ENCODE peak calls at places on chromosomes 1 and 21, in five cellular contexts. One of them, this sample, is unnamed.
A peak's percentile ranks its signal among the peaks of the same experiment; 100 is the strongest.

GRCh38 chr1:43008106-43008424 is 49.4 kb upstream of the SLC2A1 start:
- DNase-seq in GM23338: no peak
- DNase-seq in prostate gland: no peak
- DNase-seq in tibial nerve: no peak
- DNase-seq in kidney: peak; percentile 72
- DNase-seq in this sample: no peak

GRCh38 chr1:192824511-192824910 is 15.7 kb downstream of the RGS2 start:
- DNase-seq in kidney: no peak
- DNase-seq in prostate gland: no peak
- DNase-seq in GM23338: no peak
- DNase-seq in tibial nerve: no peak
- DNase-seq in this sample: no peak

GRCh38 chr1:7827134-7827955 is 25.5 kb downstream of the UTS2 start:
- DNase-seq in tibial nerve: no peak
- DNase-seq in kidney: peak; percentile 71
- DNase-seq in GM23338: peak; percentile 6
- DNase-seq in prostate gland: no peak
- DNase-seq in this sample: peak; percentile 59

GRCh38 chr21:37380349-37381323 is 14.1 kb downstream of the DYRK1A start:
- DNase-seq in kidney: no peak
- DNase-seq in tibial nerve: no peak
- DNase-seq in GM23338: peak; percentile 60
- DNase-seq in prostate gland: peak; percentile 27
- DNase-seq in this sample: no peak

GRCh38 chr1:161265305-161265704 is 6.8 kb downstream of the PCP4L1 start:
- DNase-seq in kidney: no peak
- DNase-seq in prostate gland: no peak
- DNase-seq in GM23338: no peak
- DNase-seq in tibial nerve: no peak
- DNase-seq in this sample: no peak

GRCh38 chr1:8746554-8746953 is 70.9 kb downstream of the RERE start:
- DNase-seq in GM23338: no peak
- DNase-seq in tibial nerve: no peak
- DNase-seq in prostate gland: no peak
- DNase-seq in kidney: no peak
- DNase-seq in this sample: peak; percentile 45

GRCh38 chr1:207887542-207887941 is 23.4 kb downstream of the CD34 start:
- DNase-seq in tibial nerve: no peak
- DNase-seq in GM23338: no peak
- DNase-seq in prostate gland: no peak
- DNase-seq in kidney: no peak
- DNase-seq in this sample: no peak

GRCh38 chr1:20847619-20848080 is 60.5 kb upstream of the HP1BP3 start:
- DNase-seq in prostate gland: no peak
- DNase-seq in kidney: no peak
- DNase-seq in tibial nerve: no peak
- DNase-seq in GM23338: no peak
- DNase-seq in this sample: no peak

GRCh38 chr1:40384413-40384762 is 10.9 kb downstream of the SMAP2 start:
- DNase-seq in prostate gland: no peak
- DNase-seq in kidney: no peak
- DNase-seq in GM23338: peak; percentile 9
- DNase-seq in tibial nerve: no peak
- DNase-seq in this sample: peak; percentile 43

GRCh38 chr1:39925727-39926342 is 24.1 kb upstream of the MYCL start:
- DNase-seq in kidney: no peak
- DNase-seq in tibial nerve: no peak
- DNase-seq in GM23338: no peak
- DNase-seq in prostate gland: no peak
- DNase-seq in this sample: no peak

GRCh38 chr21:20739421-20739820 is 258.8 kb upstream of the NCAM2 start:
- DNase-seq in kidney: no peak
- DNase-seq in prostate gland: no peak
- DNase-seq in GM23338: peak; percentile 72
- DNase-seq in tibial nerve: no peak
- DNase-seq in this sample: no peak

GRCh38 chr21:40615503-40616376 is 231.2 kb downstream of the DSCAM start:
- DNase-seq in tibial nerve: no peak
- DNase-seq in kidney: no peak
- DNase-seq in GM23338: no peak
- DNase-seq in prostate gland: no peak
- DNase-seq in this sample: no peak

GRCh38 chr1:107525146-107525545 is 384.3 kb downstream of the NTNG1 start:
- DNase-seq in tibial nerve: no peak
- DNase-seq in prostate gland: no peak
- DNase-seq in kidney: no peak
- DNase-seq in GM23338: no peak
- DNase-seq in this sample: no peak

GRCh38 chr1:198167436-198167934 is 10.7 kb downstream of the NEK7 start:
- DNase-seq in kidney: no peak
- DNase-seq in tibial nerve: no peak
- DNase-seq in GM23338: no peak
- DNase-seq in prostate gland: no peak
- DNase-seq in this sample: peak; percentile 33

GRCh38 chr1:13814131-13814530 is 114.1 kb downstream of the PRDM2 start:
- DNase-seq in kidney: no peak
- DNase-seq in tibial nerve: no peak
- DNase-seq in prostate gland: no peak
- DNase-seq in GM23338: no peak
- DNase-seq in this sample: no peak

GRCh38 chr1:153945131-153945794 is 1.3 kb downstream of the DENND4B start:
- DNase-seq in kidney: peak; percentile 82
- DNase-seq in GM23338: peak; percentile 37
- DNase-seq in tibial nerve: peak; percentile 48
- DNase-seq in prostate gland: no peak
- DNase-seq in this sample: peak; percentile 84

GRCh38 chr1:10755977-10756521 is 40.4 kb downstream of the CASZ1 start:
- DNase-seq in tibial nerve: no peak
- DNase-seq in prostate gland: peak; percentile 53
- DNase-seq in kidney: peak; percentile 92
- DNase-seq in GM23338: no peak
- DNase-seq in this sample: peak; percentile 10

GRCh38 chr1:231319080-231319479 is 18.6 kb downstream of the EXOC8 start:
- DNase-seq in prostate gland: no peak
- DNase-seq in GM23338: no peak
- DNase-seq in kidney: no peak
- DNase-seq in tibial nerve: no peak
- DNase-seq in this sample: no peak

GRCh38 chr1:156622581-156623297 is 3.5 kb downstream of the HAPLN2 start:
- DNase-seq in prostate gland: no peak
- DNase-seq in kidney: no peak
- DNase-seq in tibial nerve: no peak
- DNase-seq in GM23338: no peak
- DNase-seq in this sample: no peak

GRCh38 chr1:208781391-208782035 is 537.3 kb upstream of the PLXNA2 start:
- DNase-seq in tibial nerve: no peak
- DNase-seq in GM23338: peak; percentile 83
- DNase-seq in kidney: no peak
- DNase-seq in prostate gland: no peak
- DNase-seq in this sample: no peak

GRCh38 chr1:201069636-201070035 is 42.6 kb downstream of the CACNA1S start:
- DNase-seq in tibial nerve: no peak
- DNase-seq in prostate gland: no peak
- DNase-seq in GM23338: no peak
- DNase-seq in kidney: no peak
- DNase-seq in this sample: no peak

GRCh38 chr1:70382682-70383081 is 28.2 kb upstream of the ANKRD13C start:
- DNase-seq in kidney: no peak
- DNase-seq in GM23338: no peak
- DNase-seq in prostate gland: no peak
- DNase-seq in tibial nerve: no peak
- DNase-seq in this sample: peak; percentile 13

GRCh38 chr1:143698016-143698415 is 273.8 kb downstream of the FAM72C start:
- DNase-seq in tibial nerve: no peak
- DNase-seq in kidney: no peak
- DNase-seq in prostate gland: no peak
- DNase-seq in GM23338: peak; percentile 71
- DNase-seq in this sample: peak; percentile 7

GRCh38 chr1:119808491-119808890 is 2.8 kb downstream of the REG4 start:
- DNase-seq in GM23338: no peak
- DNase-seq in kidney: no peak
- DNase-seq in tibial nerve: no peak
- DNase-seq in prostate gland: no peak
- DNase-seq in this sample: no peak

GRCh38 chr1:241639653-241640148 is 468 bp downstream of the CHML start:
- DNase-seq in GM23338: peak; percentile 65
- DNase-seq in prostate gland: peak; percentile 16
- DNase-seq in tibial nerve: peak; percentile 21
- DNase-seq in kidney: peak; percentile 80
- DNase-seq in this sample: peak; percentile 32

GRCh38 chr1:5408401-5408800 is 583.8 kb downstream of the NPHP4 start:
- DNase-seq in tibial nerve: no peak
- DNase-seq in kidney: no peak
- DNase-seq in GM23338: no peak
- DNase-seq in prostate gland: no peak
- DNase-seq in this sample: no peak

GRCh38 chr1:168333562-168334256 is 53.0 kb downstream of the TBX19 start:
- DNase-seq in prostate gland: no peak
- DNase-seq in GM23338: no peak
- DNase-seq in kidney: no peak
- DNase-seq in tibial nerve: no peak
- DNase-seq in this sample: no peak

GRCh38 chr1:54850082-54850730 is 36.8 kb downstream of the DHCR24 start:
- DNase-seq in prostate gland: no peak
- DNase-seq in tibial nerve: no peak
- DNase-seq in GM23338: no peak
- DNase-seq in kidney: no peak
- DNase-seq in this sample: no peak

GRCh38 chr1:157137051-157137772 is 983 bp downstream of the ETV3 start:
- DNase-seq in tibial nerve: peak; percentile 20
- DNase-seq in GM23338: no peak
- DNase-seq in prostate gland: peak; percentile 24
- DNase-seq in kidney: no peak
- DNase-seq in this sample: peak; percentile 43

GRCh38 chr1:17014671-17015567 is 3.2 kb upstream of the ATP13A2 start:
- DNase-seq in tibial nerve: no peak
- DNase-seq in GM23338: peak; percentile 56
- DNase-seq in kidney: peak; percentile 25
- DNase-seq in prostate gland: no peak
- DNase-seq in this sample: no peak

GRCh38 chr1:176682830-176683229 is 219.9 kb downstream of the PAPPA2 start:
- DNase-seq in GM23338: no peak
- DNase-seq in prostate gland: no peak
- DNase-seq in kidney: no peak
- DNase-seq in tibial nerve: no peak
- DNase-seq in this sample: no peak

GRCh38 chr1:57061369-57061768 is 95.6 kb upstream of the C8B start:
- DNase-seq in prostate gland: no peak
- DNase-seq in kidney: no peak
- DNase-seq in GM23338: no peak
- DNase-seq in tibial nerve: no peak
- DNase-seq in this sample: no peak

GRCh38 chr1:229884765-229885164 is 182.3 kb upstream of the GALNT2 start:
- DNase-seq in GM23338: no peak
- DNase-seq in prostate gland: no peak
- DNase-seq in tibial nerve: no peak
- DNase-seq in kidney: no peak
- DNase-seq in this sample: no peak

GRCh38 chr1:180643693-180644092 is 11.9 kb downstream of the XPR1 start:
- DNase-seq in GM23338: no peak
- DNase-seq in kidney: no peak
- DNase-seq in prostate gland: peak; percentile 7
- DNase-seq in tibial nerve: peak; percentile 27
- DNase-seq in this sample: no peak

GRCh38 chr1:109910963-109911798 is 532 bp downstream of the CSF1 start:
- DNase-seq in GM23338: peak; percentile 67
- DNase-seq in kidney: no peak
- DNase-seq in tibial nerve: no peak
- DNase-seq in prostate gland: no peak
- DNase-seq in this sample: no peak

GRCh38 chr1:109796484-109797305 is 33.0 kb upstream of the EPS8L3 start:
- DNase-seq in GM23338: no peak
- DNase-seq in tibial nerve: no peak
- DNase-seq in kidney: no peak
- DNase-seq in prostate gland: no peak
- DNase-seq in this sample: no peak

GRCh38 chr1:219782311-219782710 is 146.0 kb downstream of the SLC30A10 start:
- DNase-seq in prostate gland: no peak
- DNase-seq in kidney: no peak
- DNase-seq in tibial nerve: no peak
- DNase-seq in GM23338: no peak
- DNase-seq in this sample: no peak

GRCh38 chr1:47696404-47696910 is 258.6 kb downstream of the FOXD2 start:
- DNase-seq in prostate gland: no peak
- DNase-seq in GM23338: no peak
- DNase-seq in tibial nerve: no peak
- DNase-seq in kidney: no peak
- DNase-seq in this sample: no peak

GRCh38 chr1:31005198-31005597 is 60.3 kb downstream of the PUM1 start:
- DNase-seq in GM23338: no peak
- DNase-seq in kidney: no peak
- DNase-seq in prostate gland: no peak
- DNase-seq in tibial nerve: no peak
- DNase-seq in this sample: no peak
- H3K36me3 ChIP-seq in GM23338: peaks cover 25% of the 10 kb centered on the region
- H3K36me3 ChIP-seq in kidney: peaks cover 5% of the 10 kb centered on the region
- H3K36me3 ChIP-seq in prostate gland: no peaks in the 10 kb centered on the region
- H3K36me3 ChIP-seq in tibial nerve: no peaks in the 10 kb centered on the region
- H3K36me3 ChIP-seq in this sample: peaks cover 92% of the 10 kb centered on the region

DNA sequence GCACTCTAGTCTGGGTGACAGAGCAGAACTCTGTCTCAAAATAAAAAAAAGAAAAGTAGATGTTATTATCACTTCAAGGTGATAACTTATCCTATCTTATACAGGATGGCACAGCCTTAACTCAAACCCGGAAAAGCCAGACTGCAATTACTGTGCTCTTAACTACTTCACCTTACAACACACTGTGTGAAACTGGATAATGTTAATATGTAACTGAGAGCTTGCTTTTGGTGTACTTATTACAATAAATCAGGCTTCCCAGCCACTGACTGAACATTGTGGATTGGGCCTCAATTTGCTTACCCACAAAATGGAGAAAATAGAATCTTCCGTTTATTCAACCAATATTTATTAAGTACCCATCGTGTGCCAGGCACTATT is 1.4 kb downstream of the ORC1 start:
- DNase-seq in prostate gland: no peak
- DNase-seq in GM23338: no peak
- DNase-seq in kidney: no peak
- DNase-seq in tibial nerve: no peak
- DNase-seq in this sample: peak; percentile 14
- H3K36me3 ChIP-seq in prostate gland: no peaks in the 10 kb centered on the region
- H3K36me3 ChIP-seq in GM23338: peaks cover 30% of the 10 kb centered on the region
- H3K36me3 ChIP-seq in kidney: peaks cover 3% of the 10 kb centered on the region
- H3K36me3 ChIP-seq in tibial nerve: no peaks in the 10 kb centered on the region
- H3K36me3 ChIP-seq in this sample: peaks cover 55% of the 10 kb centered on the region

GRCh38 chr21:46356005-46356338 is 32.0 kb downstream of the PCNT start:
- DNase-seq in tibial nerve: no peak
- DNase-seq in kidney: no peak
- DNase-seq in prostate gland: no peak
- DNase-seq in GM23338: no peak
- DNase-seq in this sample: no peak
- H3K36me3 ChIP-seq in tibial nerve: peaks cover 26% of the 10 kb centered on the region
- H3K36me3 ChIP-seq in kidney: peaks cover 18% of the 10 kb centered on the region
- H3K36me3 ChIP-seq in prostate gland: peaks cover 7% of the 10 kb centered on the region
- H3K36me3 ChIP-seq in GM23338: peaks cover 13% of the 10 kb centered on the region
- H3K36me3 ChIP-seq in this sample: peaks cover 84% of the 10 kb centered on the region

GRCh38 chr21:25896657-25897056 is 161.9 kb downstream of the GABPA start:
- DNase-seq in GM23338: no peak
- DNase-seq in kidney: no peak
- DNase-seq in tibial nerve: no peak
- DNase-seq in prostate gland: no peak
- DNase-seq in this sample: no peak
- H3K36me3 ChIP-seq in GM23338: peaks cover 49% of the 10 kb centered on the region
- H3K36me3 ChIP-seq in kidney: peaks cover 5% of the 10 kb centered on the region
- H3K36me3 ChIP-seq in tibial nerve: no peaks in the 10 kb centered on the region
- H3K36me3 ChIP-seq in prostate gland: no peaks in the 10 kb centered on the region
- H3K36me3 ChIP-seq in this sample: no peaks in the 10 kb centered on the region

This sample was measured in OCI-LY7.